ENCODE peak calls at places on chromosomes 12 and 14, in five cellular contexts. L is choroid plexus epithelial cell, K is mucosa of descending colon, F is cardiac muscle cell, A is body of pancreas. B is an unnamed sample.

GRCh38 chr14:95146079-95146771 is 11.1 kb downstream of the DICER1 start:
- DNase-seq in L (no peak), K (peak; percentile 73), F (no peak), A (peak; percentile 64), B (no peak)

GRCh38 chr12:104463371-104463770 is 6.6 kb downstream of the CHST11 start:
- DNase-seq in L (no peak), K (no peak), F (no peak), A (no peak), B (no peak)

GRCh38 chr14:76904100-76904739 is 78.0 kb downstream of the LRRC74A start:
- DNase-seq in L (peak; percentile 85), K (no peak), F (peak; percentile 96), A (no peak), B (no peak)

GRCh38 chr14:60125918-60126317 is 34.2 kb downstream of the PCNX4 start:
- DNase-seq in L (peak; percentile 22), K (no peak), F (no peak), A (no peak), B (no peak)

GRCh38 chr12:95820096-95820703 is 29.6 kb upstream of the NTN4 start:
- DNase-seq in L (peak; percentile 72), K (no peak), F (peak; percentile 69), A (peak; percentile 79), B (no peak)

GRCh38 chr12:120588948-120589930 is 8.0 kb upstream of the POP5 start:
- DNase-seq in L (no peak), K (no peak), F (no peak), A (peak; percentile 18), B (no peak)

GRCh38 chr14:77590845-77591506 is 25.5 kb downstream of the SPTLC2 start:
- DNase-seq in L (no peak), K (no peak), F (no peak), A (no peak), B (no peak)

GRCh38 chr14:104746951-104747481 is 5.9 kb upstream of the SIVA1 start:
- DNase-seq in L (no peak), K (peak; percentile 50), F (no peak), A (peak; percentile 78), B (no peak)

GRCh38 chr12:40693503-40693863 is 1.2 kb downstream of the CNTN1 start:
- DNase-seq in L (peak; percentile 2), K (no peak), F (no peak), A (peak; percentile 40), B (no peak)

DNA sequence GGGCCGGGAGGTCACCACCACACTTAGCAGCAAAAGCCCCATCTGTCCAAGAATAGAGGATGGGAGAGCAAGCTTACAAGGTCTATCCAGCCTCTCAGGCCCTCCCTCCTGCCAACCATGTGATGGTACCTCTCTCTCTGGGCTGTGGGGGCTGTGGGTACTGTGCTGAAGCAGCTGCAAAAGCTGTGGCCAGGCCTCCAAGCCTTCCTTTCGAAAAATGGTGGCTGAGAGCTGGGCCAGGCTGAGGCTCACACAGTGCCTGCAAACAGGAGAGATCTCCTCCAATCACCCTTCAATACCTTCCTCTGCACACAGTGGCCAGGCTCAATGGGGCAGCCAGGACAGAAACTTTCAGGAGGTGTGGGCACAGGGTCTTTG is 1.1 kb downstream of the IPO4 start:
- DNase-seq in L (no peak), K (no peak), F (no peak), A (no peak), B (no peak)
- H3K4me3 ChIP-seq in L (peak overlapping the region; percentile 81), K (no peak overlapping the region), F (no peak overlapping the region), A (no peak overlapping the region), B (peak overlapping the region; percentile 78)

GRCh38 chr14:74608959-74609611 is 3.0 kb downstream of the LTBP2 start:
- DNase-seq in L (peak; percentile 95), K (peak; percentile 65), F (peak; percentile 93), A (peak; percentile 94), B (peak; percentile 48)
- H3K4me3 ChIP-seq in L (no peak overlapping the region), K (no peak overlapping the region), F (no peak overlapping the region), A (no peak overlapping the region), B (peak overlapping the region; percentile 64)

GRCh38 chr12:107394693-107395092 is 290.9 kb upstream of the PWP1 start:
- DNase-seq in L (no peak), K (no peak), F (no peak), A (no peak), B (no peak)
- H3K4me3 ChIP-seq in L (no peak overlapping the region), K (no peak overlapping the region), F (no peak overlapping the region), A (no peak overlapping the region), B (no peak overlapping the region)

DNA sequence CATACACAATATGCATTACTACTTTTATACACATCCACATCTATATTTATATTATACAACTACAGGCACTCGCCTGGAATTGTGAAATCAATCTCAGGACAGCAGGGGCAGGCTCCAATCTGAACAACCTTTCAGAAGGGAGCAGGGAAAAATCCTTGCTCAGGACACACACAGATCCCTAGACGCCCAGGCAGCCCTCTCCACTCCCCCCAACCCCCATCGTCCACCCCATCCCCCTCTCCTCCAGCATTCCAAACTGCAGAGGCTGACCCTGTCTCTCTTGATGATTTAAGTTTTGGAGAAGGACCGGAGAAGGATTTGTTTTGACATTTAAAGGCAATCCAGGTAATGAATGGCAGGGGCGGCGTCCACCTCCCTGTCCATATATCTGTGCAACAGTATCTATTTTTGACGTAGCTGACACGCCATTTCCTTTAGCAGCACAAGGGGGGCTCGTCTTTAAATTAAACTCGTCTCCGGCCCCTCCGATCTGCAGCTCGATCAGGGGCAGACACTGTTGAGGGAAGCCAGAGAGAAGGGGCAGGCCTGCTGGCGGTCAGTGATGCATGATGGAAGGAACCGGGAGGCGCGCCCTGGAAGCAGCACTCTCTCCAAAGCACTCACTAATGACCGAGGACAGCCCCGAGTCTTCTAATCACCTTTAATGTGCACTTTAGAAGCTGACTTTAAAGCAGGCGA is 95.0 kb upstream of the TBX5 start:
- DNase-seq in L (no peak), K (no peak), F (no peak), A (no peak), B (no peak)
- H3K4me3 ChIP-seq in L (no peak overlapping the region), K (no peak overlapping the region), F (no peak overlapping the region), A (no peak overlapping the region), B (no peak overlapping the region)

GRCh38 chr12:54033980-54034783 is 1.3 kb downstream of the HOXC5 start:
- DNase-seq in L (no peak), K (no peak), F (no peak), A (no peak), B (no peak)
- H3K4me3 ChIP-seq in L (no peak overlapping the region), K (no peak overlapping the region), F (no peak overlapping the region), A (no peak overlapping the region), B (no peak overlapping the region)

GRCh38 chr14:61281186-61281676 is at the start of gene TMEM30B:
- DNase-seq in L (no peak), K (peak; percentile 92), F (no peak), A (peak; percentile 96), B (no peak)

GRCh38 chr14:61277784-61278183 is 3.4 kb downstream of the TMEM30B start:
- DNase-seq in L (no peak), K (no peak), F (no peak), A (no peak), B (no peak)

GRCh38 chr14:61280526-61281185 is 482 bp downstream of the TMEM30B start:
- DNase-seq in L (peak; percentile 35), K (peak; percentile 82), F (peak; percentile 50), A (peak; percentile 83), B (no peak)

GRCh38 chr14:61281911-61282310 is 773 bp upstream of the TMEM30B start:
- DNase-seq in L (no peak), K (no peak), F (no peak), A (no peak), B (no peak)

DNA sequence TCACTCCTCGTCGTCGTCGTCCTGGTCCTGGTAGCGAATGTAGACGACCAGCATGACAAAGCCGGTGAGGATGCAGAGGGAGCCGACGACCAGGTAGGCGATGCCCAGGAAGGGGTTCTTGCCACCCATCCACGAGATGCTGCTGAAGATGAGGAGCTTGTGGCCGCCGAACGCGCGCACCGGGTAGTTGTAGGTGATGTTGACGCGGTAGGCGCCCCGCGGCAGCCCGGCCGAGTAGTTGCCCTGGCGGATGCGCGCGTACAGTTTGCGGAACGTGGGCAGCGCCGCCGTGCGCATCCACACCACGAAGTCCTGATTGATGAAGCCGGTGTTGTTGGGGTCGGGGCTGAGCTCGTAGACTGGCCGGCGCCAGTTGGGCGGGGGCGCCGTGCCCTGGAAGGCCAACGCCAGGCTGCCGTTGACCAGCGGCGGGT is 1.0 kb downstream of the TMEM30B start:
- DNase-seq in L (no peak), K (no peak), F (no peak), A (peak; percentile 57), B (no peak)
- H3K4me3 ChIP-seq in L (peak overlapping the region; percentile 48), K (peak overlapping the region; percentile 59), F (peak overlapping the region; percentile 20), A (peak overlapping the region; percentile 69), B (peak overlapping the region; percentile 36)

GRCh38 chr12:14962180-14962579 is 779 bp upstream of the ARHGDIB start:
- DNase-seq in L (no peak), K (no peak), F (no peak), A (no peak), B (no peak)
- H3K4me3 ChIP-seq in L (no peak overlapping the region), K (no peak overlapping the region), F (no peak overlapping the region), A (no peak overlapping the region), B (no peak overlapping the region)

GRCh38 chr12:94261781-94262180 is 113.4 kb downstream of the PLXNC1 start:
- DNase-seq in L (no peak), K (no peak), F (no peak), A (no peak), B (no peak)
- H3K4me3 ChIP-seq in L (peak overlapping the region; percentile 55), K (no peak overlapping the region), F (no peak overlapping the region), A (no peak overlapping the region), B (peak overlapping the region; percentile 56)

DNA sequence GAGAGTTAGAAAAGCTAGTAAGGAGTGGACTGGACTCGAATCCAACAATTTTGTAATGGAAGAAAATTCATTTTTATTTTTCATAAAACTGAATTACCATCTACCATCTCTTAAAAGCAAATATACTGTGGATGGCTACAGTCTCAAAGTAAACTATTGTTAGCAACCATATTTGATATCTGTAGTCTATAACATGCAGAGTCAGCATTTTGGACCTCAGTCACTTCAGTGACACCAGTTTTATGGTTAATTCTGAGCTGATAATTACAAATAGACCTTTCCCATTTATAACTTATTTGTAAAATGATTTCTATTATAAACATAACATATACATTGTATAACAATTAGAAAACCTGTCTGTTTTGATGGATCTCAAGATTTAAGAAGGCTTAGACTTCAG is 2.0 kb downstream of the KRAS start:
- DNase-seq in L (no peak), K (no peak), F (no peak), A (no peak), B (no peak)
- H3K4me3 ChIP-seq in L (no peak overlapping the region), K (no peak overlapping the region), F (no peak overlapping the region), A (no peak overlapping the region), B (no peak overlapping the region)

B was measured in retinal pigment epithelial cell.